ENCODE peak calls at places on chromosomes 16 and 17, in five cellular contexts. One of them, this sample, is unnamed.

GRCh38 chr16:62477796-62478195 is 441.6 kb upstream of the CDH8 start:
- DNase-seq in HCT116: no peak
- DNase-seq in H1: no peak
- DNase-seq in SK-N-SH: no peak
- DNase-seq in GM12878: no peak
- DNase-seq in this sample: no peak

GRCh38 chr17:81995463-81996231 is 18.2 kb downstream of the ASPSCR1 start:
- DNase-seq in HCT116: no peak
- DNase-seq in H1: no peak
- DNase-seq in SK-N-SH: no peak
- DNase-seq in GM12878: no peak
- DNase-seq in this sample: no peak

GRCh38 chr16:67841816-67842508 is at the start of gene THAP11:
- DNase-seq in HCT116: peak; percentile 91
- DNase-seq in H1: peak; percentile 91
- DNase-seq in SK-N-SH: peak; percentile 94
- DNase-seq in GM12878: peak; percentile 79
- DNase-seq in this sample: peak; percentile 98

GRCh38 chr17:34235389-34236028 is 19.6 kb upstream of the CCL2 start:
- DNase-seq in HCT116: no peak
- DNase-seq in H1: no peak
- DNase-seq in SK-N-SH: no peak
- DNase-seq in GM12878: no peak
- DNase-seq in this sample: no peak

GRCh38 chr16:84737658-84738057 is 37.9 kb downstream of the USP10 start:
- DNase-seq in HCT116: no peak
- DNase-seq in H1: no peak
- DNase-seq in SK-N-SH: no peak
- DNase-seq in GM12878: no peak
- DNase-seq in this sample: peak; percentile 83

GRCh38 chr17:58184308-58184985 is 8.1 kb upstream of the EPX start:
- DNase-seq in HCT116: peak; percentile 55
- DNase-seq in H1: peak; percentile 23
- DNase-seq in SK-N-SH: peak; percentile 24
- DNase-seq in GM12878: no peak
- DNase-seq in this sample: peak; percentile 8

GRCh38 chr17:80443916-80444708 is 29.1 kb downstream of the ENDOV start:
- DNase-seq in HCT116: no peak
- DNase-seq in H1: no peak
- DNase-seq in SK-N-SH: peak; percentile 77
- DNase-seq in GM12878: no peak
- DNase-seq in this sample: no peak

GRCh38 chr17:19723967-19724366 is 7.6 kb upstream of the SLC47A2 start:
- DNase-seq in HCT116: no peak
- DNase-seq in H1: no peak
- DNase-seq in SK-N-SH: no peak
- DNase-seq in GM12878: no peak
- DNase-seq in this sample: peak; percentile 60

GRCh38 chr17:63358956-63359355 is 87.2 kb downstream of the CYB561 start:
- DNase-seq in HCT116: no peak
- DNase-seq in H1: no peak
- DNase-seq in SK-N-SH: no peak
- DNase-seq in GM12878: no peak
- DNase-seq in this sample: no peak

GRCh38 chr17:6927290-6927844 is 68.5 kb upstream of the ALOX12 start:
- DNase-seq in HCT116: no peak
- DNase-seq in H1: no peak
- DNase-seq in SK-N-SH: no peak
- DNase-seq in GM12878: no peak
- DNase-seq in this sample: no peak

GRCh38 chr17:76417499-76418143 is 33.2 kb downstream of the SPHK1 start:
- DNase-seq in HCT116: no peak
- DNase-seq in H1: no peak
- DNase-seq in SK-N-SH: no peak
- DNase-seq in GM12878: no peak
- DNase-seq in this sample: no peak

GRCh38 chr17:34126496-34126895 is 128.6 kb upstream of the CCL2 start:
- DNase-seq in HCT116: no peak
- DNase-seq in H1: no peak
- DNase-seq in SK-N-SH: no peak
- DNase-seq in GM12878: no peak
- DNase-seq in this sample: no peak

DNA sequence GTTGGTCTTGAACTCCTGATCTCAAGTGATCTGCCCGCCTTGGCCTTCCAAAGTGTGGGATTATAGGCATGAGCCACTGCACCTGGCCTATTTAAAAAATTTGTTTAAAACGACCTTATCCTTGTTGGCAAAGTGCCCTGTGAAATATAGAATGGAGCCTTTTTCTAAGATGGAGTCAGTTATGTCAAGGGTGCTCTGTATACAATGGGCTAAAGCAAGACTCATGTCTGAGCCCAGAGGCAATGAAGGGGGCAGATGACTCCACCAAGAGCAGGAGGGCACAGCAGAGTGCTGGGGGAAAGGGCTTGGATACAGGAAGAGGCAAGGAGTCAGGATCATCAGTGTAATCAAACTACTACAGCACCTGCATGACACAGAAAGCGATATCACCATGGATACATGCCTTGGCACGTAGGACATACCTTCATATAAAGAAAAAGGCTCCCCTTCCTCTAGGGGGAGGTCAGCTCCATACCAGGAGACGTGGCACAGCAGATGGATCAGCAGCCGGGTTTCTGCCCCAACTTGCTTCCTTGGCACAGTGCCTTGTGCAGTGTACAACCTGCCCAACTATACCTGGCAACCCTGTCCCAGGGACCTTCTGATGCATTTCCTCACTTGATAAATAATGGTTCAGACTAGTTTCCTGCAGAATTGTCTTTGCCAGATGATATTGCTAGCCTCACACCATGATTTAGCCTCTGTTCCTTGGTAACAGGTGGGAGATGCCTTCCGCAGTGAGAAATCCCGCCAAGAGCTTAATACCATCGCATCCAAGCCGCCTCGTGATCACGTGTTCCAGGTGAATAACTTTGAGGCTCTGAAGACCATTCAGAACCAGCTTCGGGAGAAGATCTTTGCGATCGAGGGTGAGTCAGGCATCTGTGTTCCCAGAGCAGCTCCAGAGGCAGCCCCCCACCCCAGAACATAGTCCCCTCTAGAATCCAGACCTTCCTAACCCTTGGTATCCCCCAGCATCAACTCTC is 15.3 kb downstream of the ITGAM start:
- DNase-seq in HCT116: no peak
- DNase-seq in H1: no peak
- DNase-seq in SK-N-SH: no peak
- DNase-seq in GM12878: no peak
- DNase-seq in this sample: no peak
- TF ChIP-seq JUND in HCT116: no peak
- TF ChIP-seq JUND in H1: no peak
- TF ChIP-seq JUND in SK-N-SH: no peak
- TF ChIP-seq JUND in GM12878: no peak
- TF ChIP-seq JUND in this sample: no peak

GRCh38 chr16:14196539-14196938 is 125.4 kb downstream of the MRTFB start:
- DNase-seq in HCT116: no peak
- DNase-seq in H1: no peak
- DNase-seq in SK-N-SH: peak; percentile 12
- DNase-seq in GM12878: no peak
- DNase-seq in this sample: no peak

GRCh38 chr16:14198603-14199002 is 127.5 kb downstream of the MRTFB start:
- DNase-seq in HCT116: no peak
- DNase-seq in H1: no peak
- DNase-seq in SK-N-SH: no peak
- DNase-seq in GM12878: no peak
- DNase-seq in this sample: no peak

GRCh38 chr16:14194706-14195105 is 123.6 kb downstream of the MRTFB start:
- DNase-seq in HCT116: no peak
- DNase-seq in H1: no peak
- DNase-seq in SK-N-SH: no peak
- DNase-seq in GM12878: no peak
- DNase-seq in this sample: no peak

GRCh38 chr16:14198012-14198411 is 126.9 kb downstream of the MRTFB start:
- DNase-seq in HCT116: no peak
- DNase-seq in H1: no peak
- DNase-seq in SK-N-SH: no peak
- DNase-seq in GM12878: no peak
- DNase-seq in this sample: no peak

GRCh38 chr16:14196011-14196410 is 124.9 kb downstream of the MRTFB start:
- DNase-seq in HCT116: no peak
- DNase-seq in H1: no peak
- DNase-seq in SK-N-SH: peak; percentile 27
- DNase-seq in GM12878: no peak
- DNase-seq in this sample: no peak
- TF ChIP-seq JUND in HCT116: no peak
- TF ChIP-seq JUND in H1: no peak
- TF ChIP-seq JUND in SK-N-SH: no peak
- TF ChIP-seq JUND in GM12878: no peak
- TF ChIP-seq JUND in this sample: no peak

DNA sequence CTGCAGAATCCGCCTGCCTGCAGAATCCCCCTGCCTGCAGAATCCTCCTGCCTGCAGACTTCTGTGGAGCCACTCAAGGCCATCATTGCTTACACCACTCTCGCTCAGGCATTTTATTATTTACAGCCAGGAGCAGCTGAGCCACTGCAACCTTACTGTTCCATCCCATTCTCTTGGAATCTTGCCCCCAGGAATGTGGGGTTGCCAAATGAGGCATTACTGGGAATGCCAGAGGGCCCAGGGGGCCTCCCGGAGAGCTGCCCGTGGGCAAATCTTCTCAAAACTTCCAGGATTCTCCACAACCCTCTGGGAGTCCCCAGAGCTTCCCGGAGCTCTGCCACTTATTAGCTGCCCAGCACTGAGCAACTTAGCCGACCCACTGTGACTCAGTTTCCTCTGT is 305.9 kb downstream of the FOXL1 start:
- DNase-seq in HCT116: no peak
- DNase-seq in H1: no peak
- DNase-seq in SK-N-SH: no peak
- DNase-seq in GM12878: no peak
- DNase-seq in this sample: no peak
- TF ChIP-seq JUND in HCT116: no peak
- TF ChIP-seq JUND in H1: no peak
- TF ChIP-seq JUND in SK-N-SH: no peak
- TF ChIP-seq JUND in GM12878: no peak
- TF ChIP-seq JUND in this sample: no peak

DNA sequence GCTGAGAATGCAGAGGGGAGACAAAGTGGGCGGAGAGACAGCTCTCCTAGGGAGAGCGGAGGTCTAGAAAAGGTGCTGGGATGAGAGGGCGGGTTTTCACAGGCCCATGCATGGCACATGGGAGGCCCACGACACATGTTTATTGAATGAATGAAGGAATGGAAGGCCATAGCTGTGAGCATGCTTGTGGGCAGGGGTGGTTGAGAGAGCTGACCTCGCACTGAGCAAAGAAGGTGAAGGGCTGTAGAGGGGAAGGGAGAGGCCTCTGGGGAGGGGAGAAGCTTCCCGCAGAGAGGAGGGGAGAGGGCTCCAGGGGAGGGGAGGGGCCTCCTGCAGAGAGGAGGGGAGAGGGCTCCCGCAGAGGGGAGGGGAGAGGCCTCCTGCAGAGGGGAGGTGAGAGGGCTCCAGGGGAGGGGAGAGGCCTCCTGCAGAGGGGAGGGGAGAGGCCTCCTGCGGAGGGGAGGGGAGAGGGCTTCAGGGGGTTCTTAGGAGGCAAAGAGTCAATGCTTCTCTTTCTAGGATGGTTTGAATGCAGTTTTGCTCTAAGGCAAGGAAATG is 27.3 kb downstream of the SDK2 start:
- DNase-seq in HCT116: no peak
- DNase-seq in H1: no peak
- DNase-seq in SK-N-SH: no peak
- DNase-seq in GM12878: no peak
- DNase-seq in this sample: no peak
- TF ChIP-seq JUND in HCT116: no peak
- TF ChIP-seq JUND in H1: no peak
- TF ChIP-seq JUND in SK-N-SH: no peak
- TF ChIP-seq JUND in GM12878: no peak
- TF ChIP-seq JUND in this sample: no peak

GRCh38 chr17:83081561-83082201 is 2.3 kb downstream of the METRNL start:
- DNase-seq in HCT116: no peak
- DNase-seq in H1: no peak
- DNase-seq in SK-N-SH: no peak
- DNase-seq in GM12878: no peak
- DNase-seq in this sample: no peak
- TF ChIP-seq JUND in HCT116: no peak
- TF ChIP-seq JUND in H1: no peak
- TF ChIP-seq JUND in SK-N-SH: no peak
- TF ChIP-seq JUND in GM12878: no peak
- TF ChIP-seq JUND in this sample: no peak

DNA sequence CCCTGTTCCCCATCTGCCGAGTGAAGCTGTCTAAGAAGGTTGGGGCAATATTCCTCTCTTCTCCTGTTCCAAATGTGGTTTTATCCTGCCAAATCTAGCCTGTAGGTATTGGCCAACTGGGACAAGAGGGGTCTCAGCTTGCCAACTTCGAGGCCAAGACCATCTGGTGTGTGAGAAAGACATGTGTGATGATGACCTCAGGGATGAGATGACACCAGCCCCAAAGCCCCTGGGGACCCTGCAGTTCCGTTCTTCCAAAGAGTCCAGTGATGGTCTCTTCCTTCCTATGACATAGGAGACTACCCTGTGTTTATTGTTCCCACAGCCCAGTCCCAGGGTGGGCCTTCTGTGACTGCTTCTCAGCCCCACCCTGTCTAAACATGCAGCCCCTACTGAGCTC is 34.8 kb upstream of the ADAMTS18 start:
- DNase-seq in HCT116: no peak
- DNase-seq in H1: no peak
- DNase-seq in SK-N-SH: no peak
- DNase-seq in GM12878: no peak
- DNase-seq in this sample: no peak
- TF ChIP-seq JUND in HCT116: no peak
- TF ChIP-seq JUND in H1: no peak
- TF ChIP-seq JUND in SK-N-SH: no peak
- TF ChIP-seq JUND in GM12878: no peak
- TF ChIP-seq JUND in this sample: no peak

GRCh38 chr16:3465301-3465700 is 21.8 kb downstream of the NAA60 start:
- DNase-seq in HCT116: no peak
- DNase-seq in H1: no peak
- DNase-seq in SK-N-SH: no peak
- DNase-seq in GM12878: no peak
- DNase-seq in this sample: no peak

GRCh38 chr16:3467920-3468319 is 24.4 kb downstream of the NAA60 start:
- DNase-seq in HCT116: no peak
- DNase-seq in H1: no peak
- DNase-seq in SK-N-SH: no peak
- DNase-seq in GM12878: no peak
- DNase-seq in this sample: peak; percentile 85

GRCh38 chr16:3465911-3466584 is 22.6 kb downstream of the NAA60 start:
- DNase-seq in HCT116: no peak
- DNase-seq in H1: no peak
- DNase-seq in SK-N-SH: no peak
- DNase-seq in GM12878: no peak
- DNase-seq in this sample: no peak

GRCh38 chr16:3468501-3468900 is 25.0 kb downstream of the NAA60 start:
- DNase-seq in HCT116: no peak
- DNase-seq in H1: no peak
- DNase-seq in SK-N-SH: no peak
- DNase-seq in GM12878: no peak
- DNase-seq in this sample: no peak

DNA sequence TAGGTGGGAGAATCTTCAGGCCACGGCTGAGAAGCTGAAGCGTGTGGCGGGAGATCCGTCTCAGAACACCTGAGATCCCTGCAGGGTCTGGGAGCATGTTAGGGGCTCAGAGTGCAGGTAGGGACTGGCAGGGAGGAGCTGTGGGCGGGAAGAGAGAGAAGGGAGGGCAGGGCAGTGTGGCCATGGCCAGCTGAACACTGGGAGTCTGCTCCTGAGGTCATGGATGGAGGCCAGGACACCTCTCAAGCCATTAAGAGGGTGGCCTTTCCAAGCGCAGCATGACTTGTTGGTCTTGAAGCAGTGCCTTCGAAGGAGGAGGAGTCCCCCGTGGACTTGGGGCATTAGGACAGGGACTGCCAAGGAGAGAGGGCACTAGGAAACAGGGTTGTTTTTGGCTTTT is 23.7 kb downstream of the NAA60 start:
- DNase-seq in HCT116: no peak
- DNase-seq in H1: no peak
- DNase-seq in SK-N-SH: no peak
- DNase-seq in GM12878: no peak
- DNase-seq in this sample: no peak
- TF ChIP-seq JUND in HCT116: no peak
- TF ChIP-seq JUND in H1: no peak
- TF ChIP-seq JUND in SK-N-SH: no peak
- TF ChIP-seq JUND in GM12878: no peak
- TF ChIP-seq JUND in this sample: no peak